ENCODE peak calls at places on chromosomes 6 and 20, in eight cellular contexts. W, R, A, X, C, K, J and T are unnamed samples.

GRCh38 chr6:74282143-74282689 is 586.2 kb downstream of the CD109 start:
- DNase-seq in J (no peak), X (no peak), W (no peak), R (no peak), A (no peak), K (no peak), C (no peak), T (no peak)

GRCh38 chr6:154650351-154650750 is 82.9 kb upstream of the SCAF8 start:
- DNase-seq in K (no peak), J (no peak), R (no peak), A (no peak), C (no peak), X (no peak), W (no peak), T (no peak)

GRCh38 chr6:44388135-44388487 is 605 bp downstream of the CDC5L start:
- DNase-seq in K (no peak), C (no peak), J (peak), W (no peak), R (no peak), A (no peak), X (peak), T (no peak)

GRCh38 chr20:13289031-13289430 is 68.0 kb downstream of the ISM1 start:
- DNase-seq in W (no peak), R (no peak), C (no peak), J (no peak), X (no peak), A (no peak), K (no peak), T (no peak)

GRCh38 chr6:1608222-1608975 is 1.3 kb upstream of the FOXC1 start:
- DNase-seq in A (no peak), X (no peak), J (no peak), R (no peak), C (no peak), W (no peak), K (peak), T (no peak)

GRCh38 chr20:44057698-44058675 is 129.0 kb downstream of the JPH2 start:
- DNase-seq in J (no peak), A (no peak), C (no peak), K (peak), R (no peak), X (no peak), W (peak), T (peak)

GRCh38 chr6:122692175-122692598 is 82.0 kb downstream of the PKIB start:
- DNase-seq in A (no peak), W (peak), K (peak), R (peak), C (no peak), J (no peak), X (peak), T (peak)

GRCh38 chr6:125421853-125422252 is 120.1 kb upstream of the HDDC2 start:
- DNase-seq in K (no peak), X (no peak), R (peak), A (peak), C (no peak), J (peak), W (no peak), T (peak)

GRCh38 chr20:9051508-9051907 is 17.4 kb upstream of the PLCB4 start:
- DNase-seq in A (no peak), X (peak), R (peak), J (no peak), C (no peak), W (no peak), K (peak), T (peak)

GRCh38 chr6:26105842-26106241 is 18.6 kb downstream of the HFE start:
- DNase-seq in J (no peak), R (no peak), C (no peak), A (no peak), X (no peak), K (peak), W (no peak), T (no peak)

GRCh38 chr6:150936021-150936555 is 70.6 kb downstream of the MTHFD1L start:
- DNase-seq in A (no peak), J (no peak), R (no peak), K (no peak), X (no peak), C (no peak), W (no peak), T (no peak)

GRCh38 chr6:90397929-90398674 is 101.5 kb upstream of the BACH2 start:
- DNase-seq in X (peak), K (no peak), C (peak), W (no peak), A (no peak), R (no peak), J (no peak), T (peak)

GRCh38 chr20:4465855-4466545 is 255.7 kb upstream of the PRND start:
- DNase-seq in R (no peak), K (peak), J (no peak), W (no peak), X (no peak), A (no peak), C (no peak), T (no peak)

GRCh38 chr6:44660561-44661220 is 273.2 kb downstream of the CDC5L start:
- DNase-seq in X (no peak), A (no peak), W (no peak), K (peak), C (no peak), J (no peak), R (no peak), T (no peak)

GRCh38 chr20:21387528-21387927 is 9.8 kb downstream of the NKX2-4 start:
- DNase-seq in W (no peak), C (no peak), R (no peak), A (no peak), K (no peak), X (no peak), J (no peak), T (no peak)

GRCh38 chr20:53939554-53940355 is 130.6 kb downstream of the BCAS1 start:
- DNase-seq in C (no peak), K (peak), X (peak), R (peak), J (peak), A (peak), W (peak), T (peak)

GRCh38 chr20:45320948-45321595 is 13.0 kb upstream of the MATN4 start:
- DNase-seq in J (no peak), W (no peak), C (no peak), R (no peak), K (no peak), A (no peak), X (no peak), T (no peak)

GRCh38 chr6:36735110-36735971 is 37.7 kb downstream of the RAB44 start:
- DNase-seq in K (peak), C (no peak), W (peak), X (no peak), R (no peak), A (no peak), J (peak), T (peak)

GRCh38 chr20:58131581-58132142 is 96.8 kb downstream of the ANKRD60 start:
- DNase-seq in W (peak), J (no peak), C (no peak), K (peak), X (peak), A (no peak), R (peak), T (peak)

GRCh38 chr6:90179190-90180169 is 117.2 kb downstream of the BACH2 start:
- DNase-seq in K (peak), R (no peak), C (no peak), J (no peak), W (no peak), X (no peak), A (no peak), T (peak)

GRCh38 chr20:40821438-40821837 is 132.4 kb upstream of the MAFB start:
- DNase-seq in X (no peak), J (no peak), K (no peak), R (no peak), A (no peak), W (no peak), C (no peak), T (no peak)

GRCh38 chr6:126976263-126976797 is 142.1 kb upstream of the RSPO3 start:
- DNase-seq in K (no peak), A (peak), W (no peak), C (no peak), X (no peak), R (no peak), J (no peak), T (no peak)

GRCh38 chr20:23286346-23286745 is 64.2 kb upstream of the NXT1 start:
- DNase-seq in R (no peak), X (no peak), W (no peak), C (no peak), K (no peak), J (no peak), A (no peak), T (no peak)

GRCh38 chr20:35909796-35910195 is 44.5 kb downstream of the SCAND1 start:
- DNase-seq in C (no peak), K (no peak), R (no peak), W (no peak), J (no peak), A (no peak), X (no peak), T (no peak)

GRCh38 chr6:132749111-132749510 is 8.6 kb downstream of the VNN2 start:
- DNase-seq in A (no peak), C (no peak), R (no peak), W (no peak), J (peak), K (peak), X (no peak), T (peak)

GRCh38 chr6:30826961-30827342 is 57.4 kb upstream of the DDR1 start:
- DNase-seq in K (no peak), X (peak), J (no peak), W (no peak), R (no peak), C (no peak), A (no peak), T (no peak)

GRCh38 chr20:41369673-41370072 is 3.1 kb upstream of the EMILIN3 start:
- DNase-seq in C (no peak), A (no peak), K (no peak), W (no peak), X (no peak), J (no peak), R (no peak), T (no peak)

GRCh38 chr6:118665011-118665410 is 13.6 kb upstream of the CEP85L start:
- DNase-seq in R (no peak), K (no peak), C (no peak), A (no peak), X (peak), J (no peak), W (no peak), T (no peak)

GRCh38 chr20:61969806-61970205 is 95.9 kb downstream of the TAF4 start:
- DNase-seq in A (no peak), R (no peak), J (no peak), W (no peak), C (no peak), K (no peak), X (no peak), T (no peak)

GRCh38 chr6:146902846-146903245 is 301.4 kb upstream of the STXBP5 start:
- DNase-seq in J (no peak), W (no peak), C (no peak), K (no peak), X (no peak), A (no peak), R (no peak), T (no peak)

DNA sequence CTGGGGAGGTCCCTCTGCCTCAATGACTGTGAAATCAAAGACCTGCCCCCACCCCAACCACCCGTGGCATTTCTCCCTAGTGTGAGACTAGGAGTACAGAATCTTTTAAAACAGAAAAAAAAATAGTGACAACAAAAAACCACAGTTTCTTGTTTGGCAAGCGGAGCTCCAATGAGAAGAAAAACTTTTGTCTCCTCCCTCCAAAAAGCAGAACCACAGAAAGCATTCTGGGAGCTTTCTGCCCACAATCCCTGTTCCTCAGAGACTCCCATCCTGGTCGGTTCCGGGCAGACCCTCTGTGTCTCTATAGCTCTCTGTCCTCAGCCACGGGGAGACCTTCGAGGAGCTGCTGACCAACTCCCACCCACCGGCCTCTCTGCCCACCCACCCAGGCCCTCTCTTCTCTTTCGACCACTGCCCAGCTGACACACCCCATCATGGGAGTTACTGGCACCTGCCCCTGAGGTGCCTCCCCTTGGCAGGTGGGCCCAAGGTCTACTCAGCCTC is 4.9 kb downstream of the PREX1 start:
- DNase-seq in K (no peak), J (no peak), R (no peak), X (no peak), C (no peak), A (no peak), W (no peak), T (no peak)
- H3K4me3 ChIP-seq in K (no peak), J (no peak), R (no peak), X (no peak), C (peak), A (no peak), W (no peak), T (no peak)

DNA sequence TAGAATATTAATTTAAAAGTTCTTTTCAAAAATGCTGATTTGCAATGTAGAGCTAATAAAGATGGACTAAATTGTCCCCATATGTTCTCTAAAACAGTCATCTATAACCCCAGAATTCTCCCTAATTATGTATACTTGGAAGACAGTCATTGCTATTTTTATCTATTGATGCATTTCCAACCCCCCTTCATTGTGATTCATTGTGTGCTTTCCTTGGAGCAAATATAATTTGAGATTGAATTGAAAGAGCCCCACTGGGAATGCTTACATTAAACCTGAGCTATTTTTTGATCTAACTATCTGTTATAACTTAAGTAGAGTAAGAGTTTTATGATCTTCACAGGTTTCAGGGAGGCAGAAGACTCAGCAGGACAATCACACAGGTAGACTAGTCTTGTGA is 73.6 kb upstream of the PTCHD4 start:
- DNase-seq in X (no peak), A (no peak), C (no peak), K (peak), W (no peak), J (no peak), R (no peak), T (no peak)
- H3K4me3 ChIP-seq in X (no peak), A (no peak), C (no peak), K (no peak), W (no peak), J (no peak), R (no peak), T (no peak)

GRCh38 chr6:158939255-158940170 is 60.5 kb downstream of the RSPH3 start:
- DNase-seq in W (no peak), A (no peak), C (no peak), J (no peak), R (no peak), K (peak), X (no peak), T (no peak)

GRCh38 chr6:158941246-158941645 is 58.8 kb downstream of the RSPH3 start:
- DNase-seq in K (no peak), X (no peak), C (no peak), J (no peak), A (no peak), W (no peak), R (no peak), T (no peak)

GRCh38 chr6:158942349-158942748 is 57.7 kb downstream of the RSPH3 start:
- DNase-seq in J (no peak), C (no peak), K (no peak), X (no peak), A (no peak), R (no peak), W (no peak), T (no peak)

GRCh38 chr6:158938220-158938619 is 61.8 kb downstream of the RSPH3 start:
- DNase-seq in K (no peak), A (no peak), C (no peak), J (no peak), W (no peak), X (no peak), R (no peak), T (no peak)

GRCh38 chr6:158938811-158939254 is 61.2 kb downstream of the RSPH3 start:
- DNase-seq in X (no peak), W (no peak), C (no peak), K (peak), A (no peak), R (no peak), J (no peak), T (no peak)
- H3K4me3 ChIP-seq in X (no peak), W (peak), C (peak), K (peak), A (no peak), R (no peak), J (no peak), T (peak)

GRCh38 chr6:20681243-20681684 is 147.0 kb downstream of the CDKAL1 start:
- DNase-seq in A (no peak), J (no peak), C (no peak), W (no peak), R (no peak), X (no peak), K (no peak), T (no peak)
- H3K4me3 ChIP-seq in A (no peak), J (no peak), C (no peak), W (no peak), R (no peak), X (no peak), K (no peak), T (no peak)

DNA sequence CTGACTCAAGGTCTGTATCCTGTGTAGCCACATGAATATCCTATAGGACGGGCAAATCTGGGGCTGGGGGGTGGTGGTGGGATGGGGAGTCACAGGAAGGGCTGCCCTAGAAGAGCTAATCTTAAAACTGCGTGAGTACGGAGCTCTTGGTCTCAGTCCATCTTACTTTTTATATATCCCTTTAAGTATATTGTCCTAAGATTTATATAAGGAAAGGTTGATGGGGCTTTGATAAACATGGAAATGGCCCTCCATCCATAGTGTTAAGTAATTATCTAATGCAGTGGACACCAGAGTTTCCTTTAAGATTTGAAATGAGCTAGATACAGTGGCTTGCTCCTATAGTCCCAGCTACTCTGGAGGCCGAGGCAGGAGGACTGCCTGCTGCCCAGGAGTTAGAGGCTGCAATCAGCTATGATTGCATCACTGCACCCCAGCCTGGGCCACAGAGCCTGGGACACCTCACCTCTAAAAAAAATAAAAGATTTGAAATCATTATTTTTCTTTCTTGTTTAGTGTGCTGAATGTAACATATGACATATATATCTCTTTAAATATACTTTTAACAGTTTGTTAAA is 24.2 kb upstream of the DYNLRB1 start:
- DNase-seq in C (no peak), A (no peak), R (no peak), X (no peak), W (no peak), J (no peak), K (no peak), T (no peak)
- H3K4me3 ChIP-seq in C (no peak), A (no peak), R (no peak), X (no peak), W (no peak), J (no peak), K (no peak), T (no peak)

DNA sequence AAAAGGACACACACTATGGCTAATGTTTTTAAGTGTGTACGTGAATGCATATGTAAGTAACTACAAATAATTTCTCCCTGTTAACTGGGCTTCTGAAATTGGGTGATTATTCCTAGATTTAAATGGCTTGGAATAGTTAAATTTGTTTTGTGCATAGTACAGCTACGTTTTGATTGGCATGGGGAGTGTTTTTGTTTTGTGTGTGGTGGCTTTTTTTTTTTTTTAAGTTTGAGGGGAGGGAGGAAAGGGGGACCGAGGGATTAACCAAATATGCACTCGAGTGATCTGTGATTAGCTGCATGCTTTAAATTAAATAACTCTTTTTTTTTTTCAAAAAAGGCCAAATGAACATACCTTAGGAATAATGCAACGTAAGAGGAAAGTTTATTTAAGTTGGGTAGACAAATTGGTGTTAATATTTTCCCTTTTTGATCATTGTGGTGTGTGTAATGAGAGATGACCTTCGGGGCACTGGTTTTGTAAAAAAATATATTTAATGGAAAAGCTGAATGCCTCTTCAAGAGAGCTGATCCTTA is 1.4 kb downstream of the JARID2 start:
- DNase-seq in X (no peak), R (no peak), A (no peak), J (no peak), C (no peak), K (no peak), W (no peak), T (no peak)
- H3K4me3 ChIP-seq in X (peak), R (peak), A (peak), J (peak), C (peak), K (peak), W (peak), T (peak)

DNA sequence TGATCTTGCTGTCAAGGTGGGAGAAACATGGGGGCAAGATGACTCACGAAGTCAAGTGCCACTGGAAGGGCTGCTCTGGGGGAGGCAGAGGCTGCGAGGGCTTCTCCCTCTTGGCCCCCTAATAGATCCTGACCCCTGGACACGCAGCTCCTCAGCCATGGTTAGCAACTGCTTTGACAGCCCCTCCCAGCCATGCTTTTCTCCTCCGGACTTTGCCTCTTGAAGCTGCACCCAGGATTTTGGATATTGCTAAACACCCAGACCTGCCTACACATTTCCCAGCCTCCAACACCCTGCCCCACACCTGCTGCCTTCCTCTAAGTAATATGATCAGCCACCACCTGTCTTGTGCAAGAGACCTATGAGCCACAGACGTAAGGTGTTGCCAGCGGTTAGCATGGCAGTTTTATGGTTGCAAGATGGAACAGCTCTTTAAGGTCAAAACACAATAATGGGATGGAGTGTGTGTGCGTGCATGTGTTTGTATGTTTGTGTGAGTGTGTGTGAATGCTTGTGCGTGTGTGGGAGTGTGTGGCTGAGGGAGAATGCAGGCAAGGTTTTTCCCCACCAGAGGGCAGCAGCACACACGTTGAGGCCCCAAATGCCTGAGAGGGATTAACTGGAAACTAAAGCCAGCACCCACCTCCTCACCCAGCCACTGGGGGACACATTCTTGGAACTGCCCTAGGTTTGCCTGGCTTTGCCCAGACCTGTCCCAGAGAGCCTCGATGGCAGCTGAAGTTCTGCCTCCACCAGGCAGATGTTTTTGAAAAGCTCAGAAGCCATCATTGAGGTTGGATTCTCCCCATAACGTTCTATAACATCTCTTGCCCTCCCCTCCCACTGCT is 2.5 kb downstream of the IP6K3 start:
- DNase-seq in R (no peak), X (peak), W (peak), J (peak), K (peak), A (peak), C (peak), T (peak)
- H3K4me3 ChIP-seq in R (no peak), X (no peak), W (no peak), J (no peak), K (no peak), A (no peak), C (no peak), T (no peak)